ENCODE peak calls at places on chromosomes 3 and 15, in four cellular contexts. A is K562, Z is H1, X is HCT116. E is an unnamed sample.

GRCh38 chr3:173742491-173742890 is 344.9 kb downstream of the NLGN1 start:
- DNase-seq in A (no peak), Z (no peak), X (no peak), E (no peak)

GRCh38 chr3:14042680-14043079 is 82.0 kb downstream of the CHCHD4 start:
- DNase-seq in A (no peak), Z (no peak), X (no peak), E (no peak)

GRCh38 chr3:23203651-23204111 is 554 bp downstream of the UBE2E2 start:
- DNase-seq in A (no peak), Z (peak), X (no peak), E (no peak)

GRCh38 chr3:71684752-71685151 is 40.5 kb downstream of the EIF4E3 start:
- DNase-seq in A (no peak), Z (no peak), X (no peak), E (no peak)

GRCh38 chr15:58764468-58764867 is 6.6 kb upstream of the MINDY2 start:
- DNase-seq in A (no peak), Z (no peak), X (no peak), E (no peak)

GRCh38 chr15:42060477-42060763 is 33.9 kb downstream of the PLA2G4D start:
- DNase-seq in A (no peak), Z (no peak), X (no peak), E (no peak)

GRCh38 chr15:40338041-40338657 is 2.6 kb downstream of the CCDC9B start:
- DNase-seq in A (peak), Z (peak), X (peak), E (peak)

GRCh38 chr15:76935620-76936019 is 4.1 kb downstream of the RCN2 start:
- DNase-seq in A (no peak), Z (no peak), X (no peak), E (no peak)

GRCh38 chr15:68791431-68792283 is 29.0 kb downstream of the ANP32A start:
- DNase-seq in A (no peak), Z (no peak), X (no peak), E (no peak)

GRCh38 chr15:65069179-65069578 is 1.4 kb upstream of the RASL12 start:
- DNase-seq in A (no peak), Z (no peak), X (no peak), E (no peak)

GRCh38 chr3:9153763-9154601 is 95.5 kb downstream of the SRGAP3 start:
- DNase-seq in A (no peak), Z (no peak), X (no peak), E (no peak)

GRCh38 chr3:170079466-170080165 is 41.8 kb downstream of the GPR160 start:
- DNase-seq in A (no peak), Z (no peak), X (no peak), E (peak)

GRCh38 chr3:126508539-126508938 is 9.0 kb downstream of the UROC1 start:
- DNase-seq in A (no peak), Z (no peak), X (peak), E (no peak)

GRCh38 chr3:99753268-99753975 is 64.2 kb upstream of the CMSS1 start:
- DNase-seq in A (peak), Z (peak), X (peak), E (peak)

GRCh38 chr3:188266581-188267274 is 112.8 kb downstream of the LPP start:
- DNase-seq in A (no peak), Z (no peak), X (no peak), E (no peak)

GRCh38 chr3:189530822-189531221 is 100.4 kb upstream of the TP63 start:
- DNase-seq in A (no peak), Z (no peak), X (peak), E (no peak)

GRCh38 chr3:126519506-126520455 is 2.2 kb upstream of the UROC1 start:
- DNase-seq in A (no peak), Z (no peak), X (no peak), E (peak)

GRCh38 chr15:83919319-83919830 is 265.5 kb downstream of the ADAMTSL3 start:
- DNase-seq in A (no peak), Z (no peak), X (no peak), E (no peak)

GRCh38 chr3:146471012-146471411 is 1.7 kb upstream of the PLSCR2 start:
- DNase-seq in A (no peak), Z (no peak), X (no peak), E (no peak)

GRCh38 chr3:74415731-74416130 is 198.7 kb downstream of the CNTN3 start:
- DNase-seq in A (no peak), Z (peak), X (no peak), E (no peak)

GRCh38 chr3:73036694-73037368 is 24.6 kb upstream of the EBLN2 start:
- DNase-seq in A (no peak), Z (no peak), X (no peak), E (no peak)

GRCh38 chr15:40307421-40308165 is at the start of gene PLCB2:
- DNase-seq in A (peak), Z (no peak), X (no peak), E (peak)

DNA sequence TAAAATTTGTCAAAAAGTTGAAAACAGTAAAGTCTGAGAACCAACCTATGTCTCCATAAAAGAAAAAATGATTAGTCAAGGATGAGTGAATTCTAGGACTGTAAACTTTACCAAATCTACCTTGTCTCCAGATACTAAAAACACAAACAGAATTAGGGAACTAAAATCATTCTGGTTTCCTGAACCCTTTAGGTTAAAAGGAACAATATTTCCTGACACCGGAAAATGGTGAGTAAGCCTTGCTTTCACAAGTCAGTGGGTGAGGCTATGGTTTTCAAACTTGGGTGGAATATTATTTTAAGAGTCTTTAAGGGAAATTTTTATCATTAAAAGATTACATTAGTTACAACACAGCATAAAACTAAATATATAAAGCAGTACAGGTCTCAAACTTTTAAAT is 2.4 kb downstream of the SLC12A6 start:
- DNase-seq in A (no peak), Z (no peak), X (no peak), E (no peak)
- TF ChIP-seq ZNF274 in A (no peak), Z (no peak), X (no peak), E (no peak)

DNA sequence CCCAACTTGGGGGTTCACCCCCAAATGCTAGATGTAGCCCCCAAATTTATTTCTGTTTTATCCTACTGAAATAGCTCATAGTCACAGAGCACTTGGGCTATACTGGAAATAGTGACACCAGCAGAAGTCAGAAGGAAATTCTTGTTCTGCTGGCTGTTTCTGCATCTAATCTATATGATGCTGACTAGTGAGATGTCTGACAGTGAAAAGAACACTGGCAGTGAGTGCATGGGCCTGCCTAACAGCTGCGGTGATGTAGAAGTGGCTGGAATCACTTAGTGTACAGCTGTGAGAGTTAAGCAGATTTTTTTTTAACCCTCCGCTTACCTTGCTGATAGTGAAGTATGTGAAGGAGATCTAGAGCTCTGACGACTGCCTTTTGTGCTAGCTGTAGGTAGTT is 14.0 kb downstream of the TTC14 start:
- DNase-seq in A (no peak), Z (no peak), X (no peak), E (no peak)
- TF ChIP-seq FOSL1 in A (no peak), Z (no peak), X (no peak), E (no peak)

GRCh38 chr3:128431803-128432300 is 34.8 kb downstream of the DNAJB8 start:
- DNase-seq in A (no peak), Z (peak), X (no peak), E (no peak)

GRCh38 chr3:128432301-128432897 is 34.3 kb downstream of the DNAJB8 start:
- DNase-seq in A (peak), Z (peak), X (no peak), E (no peak)

GRCh38 chr3:128434524-128434923 is 32.2 kb downstream of the DNAJB8 start:
- DNase-seq in A (no peak), Z (no peak), X (no peak), E (no peak)

GRCh38 chr3:128433630-128434185 is 33.0 kb downstream of the DNAJB8 start:
- DNase-seq in A (no peak), Z (no peak), X (no peak), E (no peak)

DNA sequence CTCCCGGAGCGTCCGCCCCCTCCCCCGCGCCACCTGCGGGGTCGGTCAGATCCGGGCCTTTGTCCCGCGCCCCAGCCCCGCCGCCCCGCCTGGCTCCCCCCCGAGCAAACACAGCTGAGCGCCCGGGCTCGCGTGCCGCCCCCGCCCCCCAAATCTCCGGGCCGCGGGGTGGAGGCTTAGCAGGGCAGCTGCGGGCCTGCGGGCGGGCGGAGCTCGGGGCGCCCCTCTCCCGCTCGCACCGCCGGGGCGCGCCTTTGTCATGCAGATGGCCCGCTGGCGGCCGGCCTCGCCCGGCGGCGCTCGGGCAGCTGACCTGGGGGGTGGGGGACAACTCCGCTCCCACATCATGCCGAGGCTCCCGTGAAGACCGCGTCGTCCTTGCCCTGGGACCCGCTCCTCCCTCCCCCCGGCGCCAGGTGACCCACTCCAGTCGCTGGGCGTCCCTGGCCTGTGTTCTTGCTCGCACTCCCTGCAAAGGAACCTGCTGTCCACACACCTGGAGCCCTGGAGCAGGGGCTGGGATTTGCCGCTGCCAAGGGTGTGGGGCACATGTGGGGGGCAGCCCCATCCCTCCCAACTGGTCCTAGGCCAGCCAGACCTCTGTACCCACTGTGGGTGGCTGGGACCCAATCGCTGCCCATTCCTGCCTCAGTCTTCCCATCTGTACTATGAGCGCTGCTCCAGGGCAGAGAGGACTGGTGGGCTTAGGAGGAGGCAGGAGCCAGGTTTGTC is 33.6 kb downstream of the DNAJB8 start:
- DNase-seq in A (peak), Z (peak), X (no peak), E (no peak)
- H3K4me3 ChIP-seq in A (peak), Z (peak), X (no peak), E (peak)

GRCh38 chr3:37825744-37826143 is 35.9 kb upstream of the CTDSPL start:
- DNase-seq in A (no peak), Z (no peak), X (no peak), E (no peak)

GRCh38 chr3:37823189-37823588 is 38.5 kb upstream of the CTDSPL start:
- DNase-seq in A (no peak), Z (no peak), X (no peak), E (no peak)

GRCh38 chr3:37824954-37825328 is 36.7 kb upstream of the CTDSPL start:
- DNase-seq in A (no peak), Z (no peak), X (no peak), E (no peak)

GRCh38 chr3:37824090-37824953 is 37.4 kb upstream of the CTDSPL start:
- DNase-seq in A (no peak), Z (no peak), X (no peak), E (no peak)

GRCh38 chr3:37826933-37827332 is 34.7 kb upstream of the CTDSPL start:
- DNase-seq in A (no peak), Z (no peak), X (no peak), E (no peak)
- TF ChIP-seq ZNF274 in A (no peak), Z (no peak), X (no peak), E (no peak)